ENCODE peak calls at places on chromosomes 12 and 14, in six cellular contexts. S is K562, O is GM12891, X is HepG2, M is H1, T is SK-N-SH. D is an unnamed sample.

GRCh38 chr12:96050139-96050538 is 14.8 kb upstream of the LTA4H start:
- DNase-seq in X (no peak), O (no peak), S (no peak), M (no peak), T (no peak), D (no peak)

GRCh38 chr14:105935384-105935783 is 409.0 kb downstream of the TMEM121 start:
- DNase-seq in X (no peak), M (no peak), O (no peak), S (no peak), T (no peak), D (no peak)

GRCh38 chr12:81670759-81671158 is 88.4 kb downstream of the PPFIA2 start:
- DNase-seq in S (no peak), X (no peak), O (no peak), M (no peak), T (no peak), D (no peak)

GRCh38 chr14:44895716-44896115 is 66.0 kb downstream of the KLHL28 start:
- DNase-seq in M (no peak), S (no peak), X (no peak), O (no peak), T (no peak), D (no peak)

GRCh38 chr12:104698871-104699270 is 242.1 kb downstream of the CHST11 start:
- DNase-seq in M (no peak), T (no peak), X (no peak), S (no peak), O (no peak), D (no peak)

GRCh38 chr14:26738571-26738970 is 140.7 kb upstream of the NOVA1 start:
- DNase-seq in S (no peak), T (no peak), M (no peak), X (no peak), O (no peak), D (no peak)

GRCh38 chr12:11727133-11727664 is 77.7 kb downstream of the ETV6 start:
- DNase-seq in O (no peak), X (peak; percentile 56), T (no peak), S (no peak), M (no peak), D (no peak)

GRCh38 chr14:80100681-80101080 is 110.6 kb downstream of the DIO2 start:
- DNase-seq in O (no peak), T (no peak), S (no peak), X (no peak), M (no peak), D (no peak)

GRCh38 chr12:80632835-80633234 is 74.6 kb upstream of the MYF6 start:
- DNase-seq in S (no peak), T (peak; percentile 5), M (peak; percentile 68), X (peak; percentile 23), O (no peak), D (no peak)

GRCh38 chr12:89156324-89156723 is 196.0 kb downstream of the DUSP6 start:
- DNase-seq in T (no peak), M (no peak), X (no peak), S (no peak), O (no peak), D (no peak)

GRCh38 chr12:1872448-1872847 is 46.0 kb downstream of the CACNA2D4 start:
- DNase-seq in S (no peak), M (peak; percentile 33), O (no peak), T (no peak), X (no peak), D (no peak)

GRCh38 chr12:88471641-88472040 is 108.6 kb downstream of the KITLG start:
- DNase-seq in X (no peak), S (no peak), O (no peak), M (no peak), T (no peak), D (no peak)

GRCh38 chr14:64117671-64118402 is 176.3 kb downstream of the ESR2 start:
- DNase-seq in M (no peak), T (no peak), O (no peak), S (no peak), X (no peak), D (no peak)

GRCh38 chr12:15664491-15664890 is 124.7 kb downstream of the EPS8 start:
- DNase-seq in S (no peak), X (no peak), T (no peak), M (no peak), O (no peak), D (no peak)

GRCh38 chr12:129564768-129565167 is 339.1 kb downstream of the TMEM132D start:
- DNase-seq in M (no peak), X (no peak), T (no peak), S (no peak), O (no peak), D (no peak)

GRCh38 chr12:79678306-79678705 is 12.5 kb downstream of the PAWR start:
- DNase-seq in T (no peak), X (no peak), M (no peak), O (no peak), S (no peak), D (no peak)

GRCh38 chr12:69698769-69699540 is at the start of gene BEST3:
- DNase-seq in X (no peak), T (no peak), S (no peak), O (no peak), M (no peak), D (no peak)

GRCh38 chr14:85516239-85517112 is 13.5 kb upstream of the FLRT2 start:
- DNase-seq in T (no peak), S (no peak), O (no peak), M (no peak), X (no peak), D (no peak)

GRCh38 chr14:71692496-71692895 is 239.7 kb upstream of the RGS6 start:
- DNase-seq in M (no peak), S (no peak), T (no peak), O (no peak), X (no peak), D (no peak)

GRCh38 chr12:107101651-107102050 is 8.3 kb upstream of the CRY1 start:
- DNase-seq in M (no peak), O (no peak), X (peak; percentile 28), T (no peak), S (no peak), D (no peak)

GRCh38 chr12:9940370-9940769 is 8.2 kb upstream of the CLEC2A start:
- DNase-seq in O (no peak), M (no peak), X (no peak), S (peak; percentile 22), T (no peak), D (no peak)

GRCh38 chr14:64035143-64035542 is 182.3 kb downstream of the SYNE2 start:
- DNase-seq in T (no peak), O (no peak), X (no peak), M (no peak), S (no peak), D (no peak)

GRCh38 chr14:83779266-83779665 is 1750.7 kb upstream of the FLRT2 start:
- DNase-seq in S (no peak), O (no peak), X (no peak), T (no peak), M (no peak), D (no peak)

GRCh38 chr14:64464695-64465094 is 604 bp upstream of the AKAP5 start:
- DNase-seq in S (no peak), O (no peak), M (peak; percentile 57), X (no peak), T (no peak), D (no peak)

GRCh38 chr14:92603309-92604257 is 90.0 kb downstream of the RIN3 start:
- DNase-seq in X (no peak), M (no peak), S (no peak), O (no peak), T (no peak), D (no peak)

GRCh38 chr14:92600318-92601053 is 86.9 kb downstream of the RIN3 start:
- DNase-seq in M (no peak), S (no peak), T (no peak), X (no peak), O (no peak), D (no peak)

GRCh38 chr14:92601131-92601710 is 87.6 kb downstream of the RIN3 start:
- DNase-seq in O (no peak), S (no peak), X (no peak), T (no peak), M (no peak), D (no peak)

GRCh38 chr14:92599786-92600185 is 86.2 kb downstream of the RIN3 start:
- DNase-seq in T (no peak), S (no peak), O (no peak), M (no peak), X (no peak), D (no peak)

DNA sequence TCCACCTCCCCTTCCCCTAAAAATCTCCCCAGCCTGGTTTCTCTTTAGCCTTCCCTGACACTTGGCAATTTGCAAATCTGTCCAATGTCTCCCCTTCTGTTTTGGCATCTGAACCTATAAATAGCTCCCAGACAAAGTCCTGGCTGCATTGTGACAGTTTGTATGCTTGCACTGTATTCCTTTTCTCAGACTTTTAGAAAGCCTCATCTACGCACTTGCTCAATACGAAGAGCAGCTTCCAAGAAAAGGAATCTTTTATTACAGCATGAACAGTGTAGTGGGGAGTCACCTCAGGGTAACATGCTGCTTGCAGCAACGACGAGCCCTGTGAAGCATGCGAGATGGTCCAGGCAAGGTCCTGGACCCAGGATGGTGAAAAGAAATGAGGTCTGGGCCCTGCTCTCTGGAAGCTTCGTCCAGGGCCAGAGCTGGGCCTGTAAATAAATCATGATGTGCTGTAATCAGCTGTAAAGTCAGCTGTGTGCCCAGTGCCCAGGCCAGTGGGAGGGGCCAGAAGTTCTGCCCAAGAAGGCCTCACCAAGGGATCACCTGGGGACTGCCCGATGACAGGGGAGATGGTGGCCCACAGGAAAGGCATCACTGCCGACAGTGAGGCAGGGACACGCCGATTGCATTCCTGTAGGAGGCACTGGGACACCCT is 88.3 kb downstream of the RIN3 start:
- DNase-seq in O (no peak), M (no peak), T (no peak), S (no peak), X (no peak), D (no peak)
- TF ChIP-seq POLR2AphosphoS5 in O (no peak), M (no peak), T (no peak), S (no peak), X (no peak), D (no peak)

GRCh38 chr14:75438486-75439080 is 10.8 kb downstream of the JDP2 start:
- DNase-seq in S (no peak), O (no peak), M (no peak), X (no peak), T (no peak), D (no peak)
- TF ChIP-seq TAF1 in S (no peak), O (no peak), M (no peak), X (no peak), T (no peak), D (no peak)

GRCh38 chr14:61561657-61562276 is 133.5 kb upstream of the HIF1A start:
- DNase-seq in T (peak; percentile 46), S (no peak), O (no peak), M (no peak), X (peak; percentile 94), D (no peak)
- TF ChIP-seq POLR2AphosphoS5 in T (peak; percentile 74), S (no peak), O (no peak), M (no peak), X (peak; percentile 66), D (no peak)

GRCh38 chr12:4852308-4852707 is 57.4 kb upstream of the KCNA1 start:
- DNase-seq in M (no peak), X (no peak), O (no peak), T (no peak), S (no peak), D (no peak)

GRCh38 chr12:4850857-4851380 is 58.8 kb upstream of the KCNA1 start:
- DNase-seq in O (no peak), T (no peak), M (no peak), X (no peak), S (no peak), D (no peak)

GRCh38 chr12:4849946-4850345 is 59.8 kb upstream of the KCNA1 start:
- DNase-seq in M (no peak), X (no peak), S (no peak), T (no peak), O (no peak), D (no peak)

GRCh38 chr12:4852911-4853310 is 56.8 kb upstream of the KCNA1 start:
- DNase-seq in X (no peak), M (no peak), S (no peak), T (no peak), O (no peak), D (no peak)

GRCh38 chr12:4849024-4849594 is 60.6 kb upstream of the KCNA1 start:
- DNase-seq in S (peak; percentile 31), O (no peak), X (peak; percentile 30), T (peak; percentile 54), M (no peak), D (no peak)
- TF ChIP-seq TAF1 in S (no peak), O (no peak), X (no peak), T (no peak), M (no peak), D (no peak)